ENCODE peak calls at places on chromosomes 11 and 22, in six cellular contexts. One of them, this sample, is unnamed.

GRCh38 chr11:33490842-33491370 is 209.7 kb downstream of the C11orf91 start:
- DNase-seq in heart right ventricle: no peak
- DNase-seq in heart left ventricle: no peak
- DNase-seq in left ventricle myocardium inferior: no peak
- DNase-seq in transverse colon: no peak
- DNase-seq in HCT116: no peak
- DNase-seq in this sample: no peak

GRCh38 chr11:106656646-106657045 is 361.6 kb downstream of the GUCY1A2 start:
- DNase-seq in heart right ventricle: no peak
- DNase-seq in heart left ventricle: no peak
- DNase-seq in left ventricle myocardium inferior: no peak
- DNase-seq in transverse colon: no peak
- DNase-seq in HCT116: no peak
- DNase-seq in this sample: no peak

GRCh38 chr11:32436751-32437405 is 1.5 kb upstream of the WT1 start:
- DNase-seq in heart right ventricle: no peak
- DNase-seq in heart left ventricle: no peak
- DNase-seq in left ventricle myocardium inferior: no peak
- DNase-seq in transverse colon: no peak
- DNase-seq in HCT116: no peak
- DNase-seq in this sample: no peak

GRCh38 chr11:64690235-64690634 is 32.8 kb downstream of the NRXN2 start:
- DNase-seq in heart right ventricle: peak; percentile 29
- DNase-seq in heart left ventricle: no peak
- DNase-seq in left ventricle myocardium inferior: peak; percentile 49
- DNase-seq in transverse colon: no peak
- DNase-seq in HCT116: no peak
- DNase-seq in this sample: no peak

GRCh38 chr22:35065796-35066218 is at the start of gene ISX:
- DNase-seq in heart right ventricle: no peak
- DNase-seq in heart left ventricle: no peak
- DNase-seq in left ventricle myocardium inferior: no peak
- DNase-seq in transverse colon: peak; percentile 78
- DNase-seq in HCT116: no peak
- DNase-seq in this sample: no peak

GRCh38 chr11:29913352-29913751 is 103.5 kb downstream of the KCNA4 start:
- DNase-seq in heart right ventricle: no peak
- DNase-seq in heart left ventricle: no peak
- DNase-seq in left ventricle myocardium inferior: no peak
- DNase-seq in transverse colon: no peak
- DNase-seq in HCT116: no peak
- DNase-seq in this sample: no peak

GRCh38 chr11:58866788-58867187 is 22.3 kb upstream of the GLYATL2 start:
- DNase-seq in heart right ventricle: no peak
- DNase-seq in heart left ventricle: no peak
- DNase-seq in left ventricle myocardium inferior: no peak
- DNase-seq in transverse colon: no peak
- DNase-seq in HCT116: no peak
- DNase-seq in this sample: no peak

GRCh38 chr11:100883860-100884259 is 196.8 kb downstream of the ARHGAP42 start:
- DNase-seq in heart right ventricle: no peak
- DNase-seq in heart left ventricle: no peak
- DNase-seq in left ventricle myocardium inferior: no peak
- DNase-seq in transverse colon: no peak
- DNase-seq in HCT116: no peak
- DNase-seq in this sample: no peak

GRCh38 chr11:2697871-2698270 is 1.9 kb downstream of the KCNQ1OT1 start:
- DNase-seq in heart right ventricle: no peak
- DNase-seq in heart left ventricle: no peak
- DNase-seq in left ventricle myocardium inferior: no peak
- DNase-seq in transverse colon: no peak
- DNase-seq in HCT116: no peak
- DNase-seq in this sample: no peak

GRCh38 chr22:31329029-31329428 is 17.1 kb downstream of the PATZ1 start:
- DNase-seq in heart right ventricle: no peak
- DNase-seq in heart left ventricle: no peak
- DNase-seq in left ventricle myocardium inferior: no peak
- DNase-seq in transverse colon: no peak
- DNase-seq in HCT116: no peak
- DNase-seq in this sample: no peak

GRCh38 chr11:128790200-128790599 is 76.9 kb downstream of the KCNJ1 start:
- DNase-seq in heart right ventricle: peak; percentile 79
- DNase-seq in heart left ventricle: peak; percentile 80
- DNase-seq in left ventricle myocardium inferior: peak; percentile 79
- DNase-seq in transverse colon: no peak
- DNase-seq in HCT116: no peak
- DNase-seq in this sample: peak; percentile 63

GRCh38 chr11:65352783-65353182 is 1.8 kb upstream of the TIGD3 start:
- DNase-seq in heart right ventricle: no peak
- DNase-seq in heart left ventricle: no peak
- DNase-seq in left ventricle myocardium inferior: no peak
- DNase-seq in transverse colon: no peak
- DNase-seq in HCT116: no peak
- DNase-seq in this sample: no peak

GRCh38 chr11:109140857-109141515 is 281.0 kb upstream of the C11orf87 start:
- DNase-seq in heart right ventricle: no peak
- DNase-seq in heart left ventricle: no peak
- DNase-seq in left ventricle myocardium inferior: no peak
- DNase-seq in transverse colon: no peak
- DNase-seq in HCT116: no peak
- DNase-seq in this sample: no peak

GRCh38 chr22:44697423-44698179 is 4.4 kb upstream of the PRR5 start:
- DNase-seq in heart right ventricle: peak; percentile 72
- DNase-seq in heart left ventricle: peak; percentile 71
- DNase-seq in left ventricle myocardium inferior: peak; percentile 77
- DNase-seq in transverse colon: peak; percentile 88
- DNase-seq in HCT116: peak; percentile 66
- DNase-seq in this sample: peak; percentile 81

GRCh38 chr11:133982901-133983300 is 26.1 kb upstream of the IGSF9B start:
- DNase-seq in heart right ventricle: no peak
- DNase-seq in heart left ventricle: no peak
- DNase-seq in left ventricle myocardium inferior: no peak
- DNase-seq in transverse colon: no peak
- DNase-seq in HCT116: no peak
- DNase-seq in this sample: no peak

GRCh38 chr11:65862191-65862735 is 2.0 kb downstream of the MUS81 start:
- DNase-seq in heart right ventricle: peak; percentile 5
- DNase-seq in heart left ventricle: no peak
- DNase-seq in left ventricle myocardium inferior: no peak
- DNase-seq in transverse colon: no peak
- DNase-seq in HCT116: no peak
- DNase-seq in this sample: no peak

GRCh38 chr11:120543816-120544215 is 32.3 kb downstream of the GRIK4 start:
- DNase-seq in heart right ventricle: no peak
- DNase-seq in heart left ventricle: no peak
- DNase-seq in left ventricle myocardium inferior: no peak
- DNase-seq in transverse colon: no peak
- DNase-seq in HCT116: no peak
- DNase-seq in this sample: no peak

GRCh38 chr11:77752518-77752917 is 68.0 kb downstream of the RSF1 start:
- DNase-seq in heart right ventricle: peak; percentile 50
- DNase-seq in heart left ventricle: peak; percentile 56
- DNase-seq in left ventricle myocardium inferior: peak; percentile 43
- DNase-seq in transverse colon: no peak
- DNase-seq in HCT116: no peak
- DNase-seq in this sample: no peak

GRCh38 chr11:38330578-38330977 is 1732.5 kb upstream of the RAG2 start:
- DNase-seq in heart right ventricle: no peak
- DNase-seq in heart left ventricle: no peak
- DNase-seq in left ventricle myocardium inferior: no peak
- DNase-seq in transverse colon: no peak
- DNase-seq in HCT116: no peak
- DNase-seq in this sample: no peak

GRCh38 chr11:102733232-102733875 is 8.6 kb upstream of the MMP8 start:
- DNase-seq in heart right ventricle: no peak
- DNase-seq in heart left ventricle: peak; percentile 27
- DNase-seq in left ventricle myocardium inferior: peak; percentile 19
- DNase-seq in transverse colon: peak; percentile 72
- DNase-seq in HCT116: peak; percentile 57
- DNase-seq in this sample: peak; percentile 53

GRCh38 chr11:58927393-58928081 is 11.8 kb upstream of the GLYATL1 start:
- DNase-seq in heart right ventricle: no peak
- DNase-seq in heart left ventricle: no peak
- DNase-seq in left ventricle myocardium inferior: no peak
- DNase-seq in transverse colon: peak; percentile 43
- DNase-seq in HCT116: no peak
- DNase-seq in this sample: peak; percentile 78

GRCh38 chr11:79547256-79547655 is 106.4 kb upstream of the TENM4 start:
- DNase-seq in heart right ventricle: no peak
- DNase-seq in heart left ventricle: no peak
- DNase-seq in left ventricle myocardium inferior: no peak
- DNase-seq in transverse colon: no peak
- DNase-seq in HCT116: no peak
- DNase-seq in this sample: no peak

GRCh38 chr11:109109150-109109549 is 312.8 kb upstream of the C11orf87 start:
- DNase-seq in heart right ventricle: no peak
- DNase-seq in heart left ventricle: no peak
- DNase-seq in left ventricle myocardium inferior: no peak
- DNase-seq in transverse colon: no peak
- DNase-seq in HCT116: no peak
- DNase-seq in this sample: no peak

GRCh38 chr11:133285359-133285758 is 246.9 kb downstream of the OPCML start:
- DNase-seq in heart right ventricle: no peak
- DNase-seq in heart left ventricle: no peak
- DNase-seq in left ventricle myocardium inferior: no peak
- DNase-seq in transverse colon: no peak
- DNase-seq in HCT116: no peak
- DNase-seq in this sample: no peak

GRCh38 chr11:114438303-114438702 is 964 bp upstream of the REXO2 start:
- DNase-seq in heart right ventricle: no peak
- DNase-seq in heart left ventricle: no peak
- DNase-seq in left ventricle myocardium inferior: no peak
- DNase-seq in transverse colon: no peak
- DNase-seq in HCT116: no peak
- DNase-seq in this sample: no peak

GRCh38 chr11:57842873-57843272 is 81.3 kb downstream of the CTNND1 start:
- DNase-seq in heart right ventricle: no peak
- DNase-seq in heart left ventricle: no peak
- DNase-seq in left ventricle myocardium inferior: no peak
- DNase-seq in transverse colon: no peak
- DNase-seq in HCT116: no peak
- DNase-seq in this sample: no peak

GRCh38 chr11:123195182-123196059 is at the start of gene CLMP:
- DNase-seq in heart right ventricle: no peak
- DNase-seq in heart left ventricle: peak; percentile 49
- DNase-seq in left ventricle myocardium inferior: peak; percentile 33
- DNase-seq in transverse colon: peak; percentile 53
- DNase-seq in HCT116: no peak
- DNase-seq in this sample: peak; percentile 24

GRCh38 chr22:46596819-46597218 is 23.4 kb upstream of the GRAMD4 start:
- DNase-seq in heart right ventricle: no peak
- DNase-seq in heart left ventricle: no peak
- DNase-seq in left ventricle myocardium inferior: no peak
- DNase-seq in transverse colon: peak; percentile 93
- DNase-seq in HCT116: peak; percentile 76
- DNase-seq in this sample: peak; percentile 96
- TF ChIP-seq CTCF in heart right ventricle: no peak
- TF ChIP-seq CTCF in heart left ventricle: no peak
- TF ChIP-seq CTCF in left ventricle myocardium inferior: no peak
- TF ChIP-seq CTCF in transverse colon: no peak
- TF ChIP-seq CTCF in HCT116: no peak
- TF ChIP-seq CTCF in this sample: peak; percentile 72

DNA sequence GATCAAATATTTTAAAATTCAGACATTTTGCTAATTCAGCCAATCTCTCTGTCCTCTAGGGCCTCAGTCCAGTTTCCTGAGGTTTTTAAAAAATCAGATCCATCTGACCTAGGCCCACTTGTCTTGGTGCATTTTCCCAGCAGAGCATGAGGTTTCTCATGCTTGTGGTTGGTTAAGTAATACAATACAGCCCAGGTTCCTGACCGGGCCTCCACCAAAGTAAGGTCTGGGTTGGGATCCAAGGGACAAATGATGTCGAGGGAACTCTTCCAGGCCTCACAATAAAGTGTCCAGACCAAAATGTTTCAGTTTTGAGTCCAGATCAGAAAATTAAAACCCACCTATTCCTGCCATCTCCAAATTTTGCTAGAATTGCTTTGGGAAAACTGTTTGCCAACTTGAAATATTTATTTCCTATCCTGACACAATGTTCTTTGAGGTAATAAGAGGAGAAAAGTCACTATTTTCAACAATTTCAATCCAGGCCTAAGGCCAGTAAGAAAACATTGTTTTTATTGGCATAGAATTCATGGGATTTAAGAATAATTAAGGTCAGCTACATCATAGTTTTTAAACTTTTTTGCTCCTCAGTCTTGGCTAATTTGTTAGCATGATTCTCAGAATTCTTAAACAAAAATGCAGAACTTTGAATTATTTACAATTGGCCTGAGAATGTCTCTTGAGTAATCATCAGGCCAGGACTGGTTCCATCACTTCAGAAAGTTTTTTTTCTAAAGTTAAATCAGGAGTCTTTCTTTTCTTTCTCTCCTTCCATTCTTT is 51.4 kb downstream of the ME3 start:
- DNase-seq in heart right ventricle: no peak
- DNase-seq in heart left ventricle: no peak
- DNase-seq in left ventricle myocardium inferior: no peak
- DNase-seq in transverse colon: no peak
- DNase-seq in HCT116: no peak
- DNase-seq in this sample: peak; percentile 15
- H3K4me1 ChIP-seq in heart right ventricle: peaks cover 55% of the 10 kb centered on the region
- H3K4me1 ChIP-seq in heart left ventricle: peaks cover 13% of the 10 kb centered on the region
- H3K4me1 ChIP-seq in left ventricle myocardium inferior: peaks cover 59% of the 10 kb centered on the region
- H3K4me1 ChIP-seq in transverse colon: no peaks in the 10 kb centered on the region
- H3K4me1 ChIP-seq in HCT116: no peaks in the 10 kb centered on the region
- H3K4me1 ChIP-seq in this sample: peaks cover 30% of the 10 kb centered on the region

GRCh38 chr11:125287467-125288232 is 123.1 kb downstream of the PKNOX2 start:
- DNase-seq in heart right ventricle: peak; percentile 43
- DNase-seq in heart left ventricle: peak; percentile 62
- DNase-seq in left ventricle myocardium inferior: no peak
- DNase-seq in transverse colon: no peak
- DNase-seq in HCT116: no peak
- DNase-seq in this sample: peak; percentile 11
- H3K27ac ChIP-seq in heart right ventricle: no peak overlapping the region
- H3K27ac ChIP-seq in heart left ventricle: peak overlapping the region; percentile 42
- H3K27ac ChIP-seq in left ventricle myocardium inferior: peak overlapping the region; percentile 58
- H3K27ac ChIP-seq in transverse colon: peak overlapping the region; percentile 48
- H3K27ac ChIP-seq in HCT116: no peak overlapping the region
- H3K27ac ChIP-seq in this sample: peak overlapping the region; percentile 13

DNA sequence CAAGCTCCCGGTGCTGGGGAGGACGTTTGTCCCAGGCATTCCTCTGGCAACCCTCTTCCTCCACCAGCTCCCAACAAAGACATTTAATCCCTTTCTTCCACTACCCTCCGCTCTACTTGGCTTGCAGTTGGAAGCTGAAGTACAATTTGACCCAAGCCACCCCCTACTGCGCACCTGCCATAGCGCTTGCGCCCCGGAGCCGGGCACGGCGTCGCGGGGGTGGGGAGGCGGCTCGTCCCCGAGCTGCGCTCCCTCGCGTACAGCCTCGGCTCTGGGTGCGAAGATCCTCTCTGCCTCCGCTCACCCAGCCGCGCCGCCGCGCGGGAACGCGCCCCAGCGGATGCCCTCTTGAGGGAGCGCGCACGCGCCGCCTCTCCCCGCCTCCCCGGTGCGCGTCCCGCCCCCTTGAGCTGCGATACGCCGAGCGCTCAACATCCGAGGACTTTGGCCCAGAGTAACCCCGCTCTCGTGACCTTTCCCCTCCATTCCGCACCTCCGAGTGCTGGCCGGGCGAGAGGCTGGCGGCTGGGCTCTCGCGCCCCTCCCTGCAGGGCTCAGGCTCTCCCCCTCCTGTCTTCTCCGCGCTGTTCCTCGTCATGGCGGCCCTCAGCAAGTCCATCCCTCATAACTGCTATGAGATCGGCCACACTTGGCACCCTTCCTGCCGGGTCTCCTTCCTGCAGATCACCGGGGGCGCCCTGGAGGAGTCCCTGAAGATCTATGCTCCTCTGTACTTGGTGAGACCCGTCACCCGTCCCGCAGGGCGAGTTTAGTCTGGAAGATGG is at the start of gene TMEM135:
- DNase-seq in heart right ventricle: peak; percentile 95
- DNase-seq in heart left ventricle: peak; percentile 95
- DNase-seq in left ventricle myocardium inferior: peak; percentile 95
- DNase-seq in transverse colon: peak; percentile 98
- DNase-seq in HCT116: peak; percentile 90
- DNase-seq in this sample: peak; percentile 92
- TF ChIP-seq CTCF in heart right ventricle: peak; percentile 23
- TF ChIP-seq CTCF in heart left ventricle: no peak
- TF ChIP-seq CTCF in left ventricle myocardium inferior: peak; percentile 16
- TF ChIP-seq CTCF in transverse colon: no peak
- TF ChIP-seq CTCF in HCT116: no peak
- TF ChIP-seq CTCF in this sample: no peak